ENCODE peak calls at places on chromosome 12, in seven cellular contexts. One of them, this sample, is unnamed.

GRCh38 chr12:98645572-98646067 is 530 bp downstream of the APAF1 start:
- DNase-seq in transverse colon: peak
- DNase-seq in HL-60: no peak
- DNase-seq in breast epithelium: no peak
- DNase-seq in stomach: peak
- DNase-seq in suprapubic skin: no peak
- DNase-seq in SK-N-SH: no peak
- DNase-seq in this sample: no peak

GRCh38 chr12:72089678-72090077 is 151.0 kb downstream of the TPH2 start:
- DNase-seq in suprapubic skin: no peak
- DNase-seq in breast epithelium: no peak
- DNase-seq in SK-N-SH: no peak
- DNase-seq in HL-60: no peak
- DNase-seq in stomach: no peak
- DNase-seq in transverse colon: no peak
- DNase-seq in this sample: no peak

GRCh38 chr12:19779393-19780056 is 340.2 kb downstream of the AEBP2 start:
- DNase-seq in breast epithelium: no peak
- DNase-seq in transverse colon: no peak
- DNase-seq in stomach: no peak
- DNase-seq in suprapubic skin: no peak
- DNase-seq in HL-60: no peak
- DNase-seq in SK-N-SH: no peak
- DNase-seq in this sample: no peak

GRCh38 chr12:127562781-127563180 is 704.2 kb upstream of the TMEM132C start:
- DNase-seq in SK-N-SH: no peak
- DNase-seq in breast epithelium: no peak
- DNase-seq in suprapubic skin: no peak
- DNase-seq in HL-60: no peak
- DNase-seq in stomach: no peak
- DNase-seq in transverse colon: no peak
- DNase-seq in this sample: no peak

GRCh38 chr12:10701226-10701681 is 21.9 kb downstream of the YBX3 start:
- DNase-seq in transverse colon: no peak
- DNase-seq in stomach: no peak
- DNase-seq in suprapubic skin: no peak
- DNase-seq in breast epithelium: no peak
- DNase-seq in HL-60: no peak
- DNase-seq in SK-N-SH: no peak
- DNase-seq in this sample: no peak

GRCh38 chr12:75715682-75716081 is 204.3 kb upstream of the KRR1 start:
- DNase-seq in stomach: no peak
- DNase-seq in HL-60: no peak
- DNase-seq in suprapubic skin: no peak
- DNase-seq in transverse colon: no peak
- DNase-seq in breast epithelium: no peak
- DNase-seq in SK-N-SH: no peak
- DNase-seq in this sample: no peak

GRCh38 chr12:52230364-52231281 is 2.4 kb upstream of the KRT7 start:
- DNase-seq in breast epithelium: peak
- DNase-seq in HL-60: no peak
- DNase-seq in stomach: no peak
- DNase-seq in suprapubic skin: no peak
- DNase-seq in SK-N-SH: peak
- DNase-seq in transverse colon: no peak
- DNase-seq in this sample: no peak

GRCh38 chr12:25332143-25332542 is 81.4 kb upstream of the KRAS start:
- DNase-seq in HL-60: no peak
- DNase-seq in suprapubic skin: no peak
- DNase-seq in SK-N-SH: no peak
- DNase-seq in breast epithelium: no peak
- DNase-seq in transverse colon: no peak
- DNase-seq in stomach: no peak
- DNase-seq in this sample: no peak

GRCh38 chr12:70487440-70487839 is 121.3 kb downstream of the KCNMB4 start:
- DNase-seq in HL-60: no peak
- DNase-seq in stomach: no peak
- DNase-seq in suprapubic skin: no peak
- DNase-seq in transverse colon: no peak
- DNase-seq in SK-N-SH: no peak
- DNase-seq in breast epithelium: no peak
- DNase-seq in this sample: no peak

GRCh38 chr12:119988788-119989618 is at the start of gene BICDL1:
- DNase-seq in SK-N-SH: peak
- DNase-seq in HL-60: peak
- DNase-seq in suprapubic skin: peak
- DNase-seq in stomach: peak
- DNase-seq in transverse colon: peak
- DNase-seq in breast epithelium: peak
- DNase-seq in this sample: no peak

GRCh38 chr12:42961395-42961794 is 371.8 kb upstream of the PRICKLE1 start:
- DNase-seq in breast epithelium: no peak
- DNase-seq in HL-60: no peak
- DNase-seq in transverse colon: no peak
- DNase-seq in suprapubic skin: no peak
- DNase-seq in SK-N-SH: no peak
- DNase-seq in stomach: no peak
- DNase-seq in this sample: no peak

GRCh38 chr12:16281157-16281556 is 3.7 kb upstream of the SLC15A5 start:
- DNase-seq in stomach: no peak
- DNase-seq in HL-60: no peak
- DNase-seq in suprapubic skin: no peak
- DNase-seq in breast epithelium: no peak
- DNase-seq in transverse colon: peak
- DNase-seq in SK-N-SH: no peak
- DNase-seq in this sample: no peak

GRCh38 chr12:104615048-104615561 is 158.4 kb downstream of the CHST11 start:
- DNase-seq in suprapubic skin: no peak
- DNase-seq in SK-N-SH: no peak
- DNase-seq in HL-60: no peak
- DNase-seq in stomach: no peak
- DNase-seq in breast epithelium: no peak
- DNase-seq in transverse colon: peak
- DNase-seq in this sample: no peak

GRCh38 chr12:81819991-81820633 is 61.0 kb upstream of the PPFIA2 start:
- DNase-seq in SK-N-SH: no peak
- DNase-seq in breast epithelium: no peak
- DNase-seq in stomach: no peak
- DNase-seq in suprapubic skin: no peak
- DNase-seq in transverse colon: no peak
- DNase-seq in HL-60: no peak
- DNase-seq in this sample: no peak

GRCh38 chr12:42299392-42300308 is 26.2 kb downstream of the ZCRB1 start:
- DNase-seq in breast epithelium: no peak
- DNase-seq in SK-N-SH: no peak
- DNase-seq in suprapubic skin: no peak
- DNase-seq in stomach: no peak
- DNase-seq in transverse colon: no peak
- DNase-seq in HL-60: no peak
- DNase-seq in this sample: no peak

GRCh38 chr12:130876297-130876696 is 4.4 kb downstream of the RAN start:
- DNase-seq in breast epithelium: no peak
- DNase-seq in SK-N-SH: no peak
- DNase-seq in stomach: no peak
- DNase-seq in transverse colon: no peak
- DNase-seq in HL-60: peak
- DNase-seq in suprapubic skin: no peak
- DNase-seq in this sample: no peak

GRCh38 chr12:77122236-77122635 is 56.9 kb upstream of the E2F7 start:
- DNase-seq in suprapubic skin: no peak
- DNase-seq in transverse colon: no peak
- DNase-seq in stomach: no peak
- DNase-seq in breast epithelium: no peak
- DNase-seq in SK-N-SH: no peak
- DNase-seq in HL-60: no peak
- DNase-seq in this sample: no peak

GRCh38 chr12:43318002-43318401 is 234.0 kb downstream of the ADAMTS20 start:
- DNase-seq in HL-60: peak
- DNase-seq in suprapubic skin: no peak
- DNase-seq in stomach: no peak
- DNase-seq in SK-N-SH: no peak
- DNase-seq in transverse colon: no peak
- DNase-seq in breast epithelium: no peak
- DNase-seq in this sample: no peak

DNA sequence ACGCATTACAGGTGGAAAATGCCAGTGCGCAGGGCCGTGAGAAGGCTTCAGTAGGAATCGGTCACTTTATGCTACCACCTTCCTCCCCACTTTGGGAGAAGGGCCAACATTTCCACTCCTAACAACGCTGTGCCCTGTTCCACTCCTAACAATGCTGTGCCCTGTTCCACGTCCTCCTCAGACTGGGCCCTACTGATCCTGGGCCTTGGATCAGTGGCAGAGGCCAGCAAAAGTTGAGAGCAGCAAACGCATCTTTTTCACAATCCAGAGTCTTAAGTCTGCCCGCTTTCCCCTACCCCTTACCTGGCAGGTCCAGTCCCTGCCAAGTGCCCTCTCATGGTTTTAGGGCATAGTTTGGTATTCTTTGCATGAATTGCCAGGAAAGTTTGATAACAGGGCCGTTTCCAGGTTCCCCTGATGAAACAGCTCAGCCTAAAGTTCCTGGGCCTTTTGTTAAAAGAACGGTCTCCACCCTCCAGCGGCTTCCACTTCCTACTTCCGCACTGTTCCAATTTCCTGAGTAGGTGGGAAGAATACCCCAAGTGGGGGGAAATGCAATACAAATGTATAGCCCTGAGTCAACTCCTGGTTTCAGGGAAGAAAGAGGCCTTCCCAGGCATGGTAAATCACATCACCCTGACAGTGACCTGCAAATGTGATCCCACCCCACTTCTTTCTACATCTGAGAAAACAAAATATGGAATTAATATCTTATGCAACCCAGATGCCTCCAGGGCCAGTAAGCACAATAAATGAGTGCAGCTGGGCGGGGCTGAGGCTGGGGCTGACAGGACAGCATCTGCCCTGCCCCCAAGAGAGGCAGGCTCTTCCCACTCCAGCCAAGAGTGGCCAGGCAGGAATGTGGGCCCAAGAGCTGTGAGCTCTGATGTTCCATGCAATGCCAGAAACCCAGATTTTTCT is 15.0 kb downstream of the KCTD10 start:
- DNase-seq in transverse colon: peak
- DNase-seq in stomach: peak
- DNase-seq in HL-60: no peak
- DNase-seq in suprapubic skin: peak
- DNase-seq in SK-N-SH: peak
- DNase-seq in breast epithelium: peak
- DNase-seq in this sample: peak
- TF ChIP-seq POLR2AphosphoS5 in transverse colon: peak
- TF ChIP-seq POLR2AphosphoS5 in stomach: peak
- TF ChIP-seq POLR2AphosphoS5 in HL-60: no peak
- TF ChIP-seq POLR2AphosphoS5 in suprapubic skin: no peak
- TF ChIP-seq POLR2AphosphoS5 in SK-N-SH: peak
- TF ChIP-seq POLR2AphosphoS5 in breast epithelium: peak
- TF ChIP-seq POLR2AphosphoS5 in this sample: peak

DNA sequence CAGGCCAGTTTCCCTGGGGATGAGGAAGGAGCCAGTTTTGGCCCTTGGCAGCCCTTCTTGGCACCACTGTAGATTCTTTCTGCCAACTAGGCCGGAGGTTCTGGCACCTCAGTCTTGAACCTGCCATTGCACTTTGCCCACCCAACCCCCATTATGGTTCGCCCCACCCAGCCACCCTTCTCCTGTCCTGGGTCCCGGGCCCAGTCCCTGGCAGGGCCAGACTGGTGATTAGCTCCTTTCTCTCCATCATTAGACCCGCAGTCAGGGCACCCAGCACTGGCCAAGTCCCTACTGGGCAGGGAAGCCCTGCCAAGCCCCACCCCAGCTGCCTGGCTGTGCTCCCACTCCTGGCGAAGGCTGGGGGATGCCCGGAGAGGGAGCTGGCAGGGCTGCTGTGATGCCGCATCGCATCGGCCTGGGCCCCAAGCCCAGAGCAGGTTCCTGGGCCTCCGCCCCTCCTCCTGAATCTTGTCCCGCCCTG is 9.7 kb downstream of the FAM222A start:
- DNase-seq in transverse colon: peak
- DNase-seq in breast epithelium: peak
- DNase-seq in suprapubic skin: no peak
- DNase-seq in HL-60: no peak
- DNase-seq in stomach: peak
- DNase-seq in SK-N-SH: peak
- DNase-seq in this sample: no peak
- TF ChIP-seq POLR2AphosphoS5 in transverse colon: peak
- TF ChIP-seq POLR2AphosphoS5 in breast epithelium: no peak
- TF ChIP-seq POLR2AphosphoS5 in suprapubic skin: no peak
- TF ChIP-seq POLR2AphosphoS5 in HL-60: no peak
- TF ChIP-seq POLR2AphosphoS5 in stomach: peak
- TF ChIP-seq POLR2AphosphoS5 in SK-N-SH: no peak
- TF ChIP-seq POLR2AphosphoS5 in this sample: peak

GRCh38 chr12:27934278-27934677 is 38.3 kb downstream of the PTHLH start:
- DNase-seq in transverse colon: no peak
- DNase-seq in SK-N-SH: no peak
- DNase-seq in stomach: no peak
- DNase-seq in breast epithelium: no peak
- DNase-seq in HL-60: no peak
- DNase-seq in suprapubic skin: no peak
- DNase-seq in this sample: no peak
- TF ChIP-seq POLR2AphosphoS5 in transverse colon: no peak
- TF ChIP-seq POLR2AphosphoS5 in SK-N-SH: no peak
- TF ChIP-seq POLR2AphosphoS5 in stomach: no peak
- TF ChIP-seq POLR2AphosphoS5 in breast epithelium: no peak
- TF ChIP-seq POLR2AphosphoS5 in HL-60: no peak
- TF ChIP-seq POLR2AphosphoS5 in suprapubic skin: no peak
- TF ChIP-seq POLR2AphosphoS5 in this sample: no peak

DNA sequence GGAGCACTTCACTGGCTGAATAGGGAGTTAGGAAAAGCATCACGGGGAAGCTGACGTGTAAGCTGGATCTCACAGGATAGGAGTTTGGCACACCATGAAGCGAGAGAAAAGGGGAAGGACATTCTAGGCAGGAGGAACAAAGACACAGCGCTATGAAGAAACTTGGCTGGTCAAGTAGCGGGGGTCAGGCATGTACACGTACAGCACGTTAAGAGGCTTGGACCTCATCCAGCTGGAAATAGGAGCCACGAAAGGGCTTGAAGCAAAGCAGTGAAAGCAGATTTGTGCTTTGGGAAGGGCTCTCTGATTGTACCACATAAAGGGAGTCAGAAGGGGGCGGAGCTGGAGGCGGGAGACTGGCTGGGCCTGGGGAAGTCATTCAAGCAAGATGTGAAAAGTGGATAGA is 19.6 kb upstream of the GALNT8 start:
- DNase-seq in stomach: no peak
- DNase-seq in SK-N-SH: no peak
- DNase-seq in suprapubic skin: no peak
- DNase-seq in transverse colon: no peak
- DNase-seq in breast epithelium: no peak
- DNase-seq in HL-60: no peak
- DNase-seq in this sample: peak
- TF ChIP-seq POLR2AphosphoS5 in stomach: no peak
- TF ChIP-seq POLR2AphosphoS5 in SK-N-SH: no peak
- TF ChIP-seq POLR2AphosphoS5 in suprapubic skin: no peak
- TF ChIP-seq POLR2AphosphoS5 in transverse colon: no peak
- TF ChIP-seq POLR2AphosphoS5 in breast epithelium: peak
- TF ChIP-seq POLR2AphosphoS5 in HL-60: no peak
- TF ChIP-seq POLR2AphosphoS5 in this sample: peak

This sample was measured in esophagus muscularis mucosa.